ENCODE peak calls at places on chromosomes 4 and X, in four cellular contexts. One of them, this sample, is unnamed.

GRCh38 chr4:89868999-89869589 is 25.6 kb upstream of the MMRN1 start:
- DNase-seq in HepG2: no peak
- DNase-seq in SK-N-SH: no peak
- DNase-seq in K562: no peak
- DNase-seq in this sample: no peak

GRCh38 chr4:15320116-15320515 is 107.7 kb upstream of the C1QTNF7 start:
- DNase-seq in HepG2: no peak
- DNase-seq in SK-N-SH: no peak
- DNase-seq in K562: no peak
- DNase-seq in this sample: no peak

GRCh38 chr4:86594559-86595425 is 677 bp downstream of the PTPN13 start:
- DNase-seq in HepG2: no peak
- DNase-seq in SK-N-SH: peak
- DNase-seq in K562: peak
- DNase-seq in this sample: peak

GRCh38 chr4:98728433-98728832 is 70.0 kb upstream of the TSPAN5 start:
- DNase-seq in HepG2: no peak
- DNase-seq in SK-N-SH: peak
- DNase-seq in K562: peak
- DNase-seq in this sample: no peak

GRCh38 chr4:80266902-80267380 is 477 bp downstream of the FGF5 start:
- DNase-seq in HepG2: no peak
- DNase-seq in SK-N-SH: peak
- DNase-seq in K562: peak
- DNase-seq in this sample: no peak

GRCh38 chrX:106404512-106404911 is 207.3 kb upstream of the RADX start:
- DNase-seq in HepG2: no peak
- DNase-seq in SK-N-SH: no peak
- DNase-seq in K562: no peak
- DNase-seq in this sample: peak

GRCh38 chrX:115560978-115561604 is at the start of gene PLS3:
- DNase-seq in HepG2: peak
- DNase-seq in SK-N-SH: peak
- DNase-seq in K562: no peak
- DNase-seq in this sample: peak

GRCh38 chr4:24630937-24631336 is 46.6 kb upstream of the DHX15 start:
- DNase-seq in HepG2: peak
- DNase-seq in SK-N-SH: no peak
- DNase-seq in K562: no peak
- DNase-seq in this sample: no peak

GRCh38 chr4:24471623-24472510 is 112.5 kb downstream of the DHX15 start:
- DNase-seq in HepG2: no peak
- DNase-seq in SK-N-SH: peak
- DNase-seq in K562: no peak
- DNase-seq in this sample: no peak

GRCh38 chrX:131783555-131784338 is 239.4 kb upstream of the STK26 start:
- DNase-seq in HepG2: no peak
- DNase-seq in SK-N-SH: no peak
- DNase-seq in K562: no peak
- DNase-seq in this sample: no peak

GRCh38 chr4:162274354-162274753 is 110.6 kb upstream of the FSTL5 start:
- DNase-seq in HepG2: no peak
- DNase-seq in SK-N-SH: no peak
- DNase-seq in K562: no peak
- DNase-seq in this sample: no peak

GRCh38 chr4:158998624-158999023 is 104.3 kb upstream of the RAPGEF2 start:
- DNase-seq in HepG2: no peak
- DNase-seq in SK-N-SH: no peak
- DNase-seq in K562: no peak
- DNase-seq in this sample: peak

GRCh38 chrX:136347706-136348105 is 46.9 kb downstream of the ADGRG4 start:
- DNase-seq in HepG2: no peak
- DNase-seq in SK-N-SH: no peak
- DNase-seq in K562: no peak
- DNase-seq in this sample: no peak

GRCh38 chr4:19167321-19167720 is 1084.4 kb upstream of the SLIT2 start:
- DNase-seq in HepG2: no peak
- DNase-seq in SK-N-SH: no peak
- DNase-seq in K562: no peak
- DNase-seq in this sample: no peak

GRCh38 chrX:115462406-115462805 is 98.6 kb upstream of the PLS3 start:
- DNase-seq in HepG2: no peak
- DNase-seq in SK-N-SH: no peak
- DNase-seq in K562: no peak
- DNase-seq in this sample: no peak

GRCh38 chrX:149044471-149044870 is 460.6 kb downstream of the IDS start:
- DNase-seq in HepG2: no peak
- DNase-seq in SK-N-SH: no peak
- DNase-seq in K562: no peak
- DNase-seq in this sample: no peak

GRCh38 chrX:15930585-15930984 is 76.0 kb upstream of the AP1S2 start:
- DNase-seq in HepG2: no peak
- DNase-seq in SK-N-SH: peak
- DNase-seq in K562: peak
- DNase-seq in this sample: no peak

GRCh38 chrX:120697053-120697452 is 67.2 kb upstream of the C1GALT1C1 start:
- DNase-seq in HepG2: no peak
- DNase-seq in SK-N-SH: no peak
- DNase-seq in K562: no peak
- DNase-seq in this sample: no peak

GRCh38 chr4:26284536-26284935 is 36.3 kb upstream of the RBPJ start:
- DNase-seq in HepG2: no peak
- DNase-seq in SK-N-SH: no peak
- DNase-seq in K562: no peak
- DNase-seq in this sample: no peak

GRCh38 chrX:41133551-41133950 is 48.3 kb downstream of the USP9X start:
- DNase-seq in HepG2: no peak
- DNase-seq in SK-N-SH: no peak
- DNase-seq in K562: no peak
- DNase-seq in this sample: no peak

GRCh38 chrX:96540111-96540631 is 144.5 kb upstream of the DIAPH2 start:
- DNase-seq in HepG2: no peak
- DNase-seq in SK-N-SH: no peak
- DNase-seq in K562: no peak
- DNase-seq in this sample: no peak

GRCh38 chr4:147928400-147928799 is 196.5 kb downstream of the ARHGAP10 start:
- DNase-seq in HepG2: no peak
- DNase-seq in SK-N-SH: no peak
- DNase-seq in K562: no peak
- DNase-seq in this sample: no peak

GRCh38 chrX:78673256-78673655 is 14.1 kb upstream of the RTL3 start:
- DNase-seq in HepG2: no peak
- DNase-seq in SK-N-SH: no peak
- DNase-seq in K562: no peak
- DNase-seq in this sample: no peak

GRCh38 chrX:128287693-128288092 is 235.5 kb upstream of the ACTRT1 start:
- DNase-seq in HepG2: no peak
- DNase-seq in SK-N-SH: no peak
- DNase-seq in K562: no peak
- DNase-seq in this sample: no peak

DNA sequence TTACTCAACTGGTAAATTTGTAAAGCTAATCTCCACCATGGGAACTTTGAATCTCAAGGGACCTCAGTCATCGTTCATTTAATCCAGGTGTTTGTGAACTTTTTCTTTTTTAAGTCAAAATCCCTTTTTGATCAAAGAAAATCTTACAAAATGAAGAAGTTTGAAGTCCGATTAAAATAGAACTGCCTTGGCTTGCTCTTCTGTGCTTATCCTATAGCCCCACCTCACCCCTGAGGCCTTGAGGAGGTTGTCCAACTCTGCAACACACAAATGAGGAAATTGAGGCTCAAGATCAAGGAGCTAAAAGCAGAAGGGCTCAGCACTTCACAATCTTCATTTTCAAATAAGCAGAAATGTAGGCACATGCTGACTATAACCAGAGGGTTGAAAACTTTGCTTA is 240.3 kb upstream of the SFRP2 start:
- DNase-seq in HepG2: no peak
- DNase-seq in SK-N-SH: no peak
- DNase-seq in K562: no peak
- DNase-seq in this sample: no peak
- H3K4me3 ChIP-seq in HepG2: no peak
- H3K4me3 ChIP-seq in SK-N-SH: no peak
- H3K4me3 ChIP-seq in K562: no peak
- H3K4me3 ChIP-seq in this sample: no peak

GRCh38 chr4:169070071-169070894 is 60.2 kb upstream of the CBR4 start:
- DNase-seq in HepG2: peak
- DNase-seq in SK-N-SH: no peak
- DNase-seq in K562: no peak
- DNase-seq in this sample: peak
- TF ChIP-seq ELF1 in HepG2: no peak
- TF ChIP-seq ELF1 in SK-N-SH: no peak
- TF ChIP-seq ELF1 in K562: no peak
- TF ChIP-seq ELF1 in this sample: no peak

DNA sequence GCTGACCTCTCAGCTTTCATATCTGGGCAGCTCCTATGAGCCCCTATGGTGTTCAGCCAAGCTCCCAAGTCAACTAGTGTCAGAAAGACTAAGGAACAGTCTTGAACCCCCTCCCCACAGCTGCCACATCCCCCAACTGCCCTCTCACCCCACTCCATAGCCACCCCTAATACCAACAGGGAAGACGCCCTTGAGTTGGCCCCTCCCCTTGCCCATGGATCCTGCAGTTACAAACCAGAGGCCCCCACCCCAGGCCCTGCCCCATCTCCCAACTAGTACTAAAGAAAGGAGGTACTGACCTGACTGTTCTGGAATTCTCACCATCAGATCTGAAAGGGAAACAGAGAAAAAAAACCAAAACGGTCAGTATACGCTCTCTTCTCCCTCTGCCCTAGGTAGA is 10.2 kb upstream of the IQSEC2 start:
- DNase-seq in HepG2: no peak
- DNase-seq in SK-N-SH: no peak
- DNase-seq in K562: no peak
- DNase-seq in this sample: no peak
- H3K4me3 ChIP-seq in HepG2: no peak
- H3K4me3 ChIP-seq in SK-N-SH: no peak
- H3K4me3 ChIP-seq in K562: no peak
- H3K4me3 ChIP-seq in this sample: no peak

GRCh38 chr4:54586343-54586953 is 71.3 kb upstream of the KIT start:
- DNase-seq in HepG2: no peak
- DNase-seq in SK-N-SH: no peak
- DNase-seq in K562: peak
- DNase-seq in this sample: no peak
- TF ChIP-seq ELF1 in HepG2: no peak
- TF ChIP-seq ELF1 in SK-N-SH: no peak
- TF ChIP-seq ELF1 in K562: no peak
- TF ChIP-seq ELF1 in this sample: no peak

GRCh38 chr4:76690091-76690905 is 207.6 kb downstream of the SOWAHB start:
- DNase-seq in HepG2: no peak
- DNase-seq in SK-N-SH: peak
- DNase-seq in K562: no peak
- DNase-seq in this sample: no peak
- H3K4me3 ChIP-seq in HepG2: no peak
- H3K4me3 ChIP-seq in SK-N-SH: peak
- H3K4me3 ChIP-seq in K562: no peak
- H3K4me3 ChIP-seq in this sample: peak

DNA sequence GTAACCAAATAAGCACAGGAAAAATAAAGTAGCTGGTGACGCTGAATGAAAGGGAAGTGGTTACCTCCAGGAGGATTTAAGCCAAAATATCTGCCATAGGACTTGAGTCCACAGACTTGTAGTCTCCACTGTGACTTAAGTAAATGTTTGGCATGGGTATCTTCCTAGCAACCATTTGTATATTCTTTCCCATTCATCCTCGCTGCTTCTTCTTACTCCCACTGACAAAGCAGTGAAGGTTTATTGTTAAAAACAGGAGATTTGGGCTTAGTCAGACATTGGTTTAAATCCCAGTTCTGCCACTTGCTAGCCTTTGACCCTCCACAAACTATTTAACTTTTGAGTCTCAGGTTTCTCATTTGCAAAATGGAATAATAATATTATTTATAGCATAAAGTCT is 22.3 kb downstream of the COL4A6 start:
- DNase-seq in HepG2: no peak
- DNase-seq in SK-N-SH: no peak
- DNase-seq in K562: no peak
- DNase-seq in this sample: no peak
- TF ChIP-seq ELF1 in HepG2: no peak
- TF ChIP-seq ELF1 in SK-N-SH: no peak
- TF ChIP-seq ELF1 in K562: no peak
- TF ChIP-seq ELF1 in this sample: no peak

GRCh38 chr4:7968262-7968896 is 28.7 kb upstream of the AFAP1 start:
- DNase-seq in HepG2: no peak
- DNase-seq in SK-N-SH: no peak
- DNase-seq in K562: no peak
- DNase-seq in this sample: no peak

GRCh38 chr4:7971159-7971631 is 31.5 kb upstream of the AFAP1 start:
- DNase-seq in HepG2: no peak
- DNase-seq in SK-N-SH: peak
- DNase-seq in K562: no peak
- DNase-seq in this sample: no peak

GRCh38 chr4:7967501-7968261 is 28.0 kb upstream of the AFAP1 start:
- DNase-seq in HepG2: no peak
- DNase-seq in SK-N-SH: no peak
- DNase-seq in K562: no peak
- DNase-seq in this sample: no peak

GRCh38 chr4:7971881-7972500 is 32.3 kb upstream of the AFAP1 start:
- DNase-seq in HepG2: peak
- DNase-seq in SK-N-SH: no peak
- DNase-seq in K562: no peak
- DNase-seq in this sample: no peak

GRCh38 chr4:7970031-7970946 is 30.6 kb upstream of the AFAP1 start:
- DNase-seq in HepG2: peak
- DNase-seq in SK-N-SH: peak
- DNase-seq in K562: no peak
- DNase-seq in this sample: no peak
- H3K4me3 ChIP-seq in HepG2: peak
- H3K4me3 ChIP-seq in SK-N-SH: no peak
- H3K4me3 ChIP-seq in K562: no peak
- H3K4me3 ChIP-seq in this sample: peak

DNA sequence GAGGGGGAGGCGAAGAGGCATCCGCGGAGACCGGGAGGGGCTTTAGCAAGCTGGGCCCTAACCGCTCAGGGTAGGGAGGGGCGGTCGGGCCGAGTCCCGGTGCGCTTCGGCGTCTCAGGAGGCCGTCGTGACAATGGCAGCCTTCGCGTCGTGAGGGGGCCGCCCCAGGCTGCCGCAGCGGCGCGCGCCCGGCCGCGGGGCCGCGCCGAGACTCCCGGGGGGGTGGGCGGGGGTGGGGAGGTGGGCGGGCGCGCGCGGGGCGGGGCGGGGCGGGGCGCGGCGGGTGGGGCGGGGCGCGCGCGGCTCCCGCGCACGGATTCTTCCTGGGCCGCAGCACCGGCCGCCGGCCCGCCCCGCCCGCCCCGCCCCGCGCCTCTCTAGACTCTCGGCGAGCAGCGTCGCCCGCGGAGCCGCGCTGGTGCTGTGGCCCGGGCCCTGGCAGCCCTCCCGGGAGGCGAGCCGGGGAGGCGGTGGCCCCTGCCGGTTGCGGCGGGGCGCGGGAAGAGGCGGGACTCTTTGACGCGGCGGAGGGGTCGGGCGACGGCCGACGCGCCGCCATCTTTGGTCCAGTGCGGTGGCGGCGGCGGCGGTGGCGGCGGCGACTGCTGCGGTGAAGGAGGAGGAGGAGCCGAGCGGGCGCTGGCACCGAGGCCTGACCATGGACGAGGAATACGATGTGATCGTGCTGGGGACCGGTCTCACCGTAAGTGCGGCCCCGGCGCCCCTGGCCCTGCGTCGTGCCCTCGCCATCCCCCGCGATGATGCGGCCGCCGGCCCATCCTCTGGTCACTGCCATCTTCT is at the start of gene GDI1:
- DNase-seq in HepG2: no peak
- DNase-seq in SK-N-SH: peak
- DNase-seq in K562: peak
- DNase-seq in this sample: no peak
- TF ChIP-seq ELF1 in HepG2: no peak
- TF ChIP-seq ELF1 in SK-N-SH: no peak
- TF ChIP-seq ELF1 in K562: no peak
- TF ChIP-seq ELF1 in this sample: no peak